ENCODE peak calls at places on chromosomes 12 and 14, in four cellular contexts. One of them, this sample, is unnamed.

GRCh38 chr12:31406345-31406744 is 80.4 kb upstream of the SINHCAF start:
- DNase-seq in LoVo: no peak
- DNase-seq in caudate nucleus: no peak
- DNase-seq in GM10248: peak; percentile 68
- DNase-seq in this sample: no peak

GRCh38 chr14:100439781-100440180 is 116.6 kb downstream of the SLC25A47 start:
- DNase-seq in GM10248: no peak
- DNase-seq in LoVo: peak; percentile 41
- DNase-seq in caudate nucleus: no peak
- DNase-seq in this sample: no peak

GRCh38 chr12:12722351-12723146 is 5.4 kb downstream of the CDKN1B start:
- DNase-seq in caudate nucleus: no peak
- DNase-seq in LoVo: peak; percentile 51
- DNase-seq in GM10248: peak; percentile 18
- DNase-seq in this sample: no peak

GRCh38 chr12:104886418-104887401 is 71.4 kb downstream of the SLC41A2 start:
- DNase-seq in LoVo: peak; percentile 87
- DNase-seq in caudate nucleus: no peak
- DNase-seq in GM10248: no peak
- DNase-seq in this sample: no peak

GRCh38 chr14:69882086-69882864 is 3.1 kb downstream of the SMOC1 start:
- DNase-seq in GM10248: no peak
- DNase-seq in caudate nucleus: no peak
- DNase-seq in LoVo: no peak
- DNase-seq in this sample: no peak

GRCh38 chr14:65346895-65347294 is 65.6 kb upstream of the FUT8 start:
- DNase-seq in GM10248: no peak
- DNase-seq in LoVo: no peak
- DNase-seq in caudate nucleus: no peak
- DNase-seq in this sample: no peak

GRCh38 chr12:12839886-12840285 is 26.7 kb downstream of the DDX47 start:
- DNase-seq in GM10248: no peak
- DNase-seq in caudate nucleus: no peak
- DNase-seq in LoVo: peak; percentile 96
- DNase-seq in this sample: peak; percentile 25

GRCh38 chr14:89201645-89202044 is 215.4 kb downstream of the FOXN3 start:
- DNase-seq in caudate nucleus: no peak
- DNase-seq in LoVo: no peak
- DNase-seq in GM10248: no peak
- DNase-seq in this sample: no peak

GRCh38 chr12:77047341-77048202 is 17.8 kb downstream of the E2F7 start:
- DNase-seq in LoVo: no peak
- DNase-seq in GM10248: no peak
- DNase-seq in caudate nucleus: no peak
- DNase-seq in this sample: no peak

GRCh38 chr12:65824314-65824563 is at the start of gene HMGA2:
- DNase-seq in GM10248: peak; percentile 30
- DNase-seq in LoVo: no peak
- DNase-seq in caudate nucleus: no peak
- DNase-seq in this sample: peak; percentile 44

GRCh38 chr12:80823393-80823792 is 106.7 kb downstream of the MYF5 start:
- DNase-seq in LoVo: no peak
- DNase-seq in caudate nucleus: no peak
- DNase-seq in GM10248: no peak
- DNase-seq in this sample: no peak

GRCh38 chr12:126144603-126145002 is 1079.4 kb downstream of the AACS start:
- DNase-seq in LoVo: no peak
- DNase-seq in caudate nucleus: no peak
- DNase-seq in GM10248: no peak
- DNase-seq in this sample: no peak

GRCh38 chr14:95200404-95200803 is 43.1 kb upstream of the DICER1 start:
- DNase-seq in LoVo: no peak
- DNase-seq in caudate nucleus: no peak
- DNase-seq in GM10248: no peak
- DNase-seq in this sample: no peak